ENCODE peak calls at places on chromosomes 11 and 22, in six cellular contexts. C is central memory CD4-positive, alpha-beta T cell; M is neural crest cell; Q is hypothalamus; L is body of pancreas; S is activated T-helper 1 cell treated with anti-CD3 and anti-CD28 coated beads, Interleukin-12 subunit alpha, Interleukin-12 subunit beta, Interleukin-2, Interleukin-4 antibody, amounts not matched to agents 30 ng/mL and 10 ng/mL and 1 ng/mL, durations not matched to agents 14 hours and 24 hours and 36 hours. V is an unnamed sample.

GRCh38 chr11:134231958-134232674 is 7.6 kb downstream of the VPS26B start:
- DNase-seq in Q (no peak), M (no peak), L (no peak), S (no peak), C (no peak), V (no peak)

GRCh38 chr11:121767433-121767832 is 314.7 kb upstream of the SORL1-AS1 start:
- DNase-seq in S (no peak), L (no peak), C (no peak), Q (no peak), M (no peak), V (no peak)

GRCh38 chr11:116595305-116595880 is 177.4 kb downstream of the BUD13 start:
- DNase-seq in M (no peak), S (no peak), Q (no peak), C (no peak), L (no peak), V (no peak)

GRCh38 chr11:30758012-30758411 is 171.9 kb upstream of the MPPED2 start:
- DNase-seq in M (no peak), L (no peak), C (no peak), S (no peak), Q (no peak), V (no peak)

GRCh38 chr11:28999620-29000019 is 891.4 kb downstream of the METTL15 start:
- DNase-seq in C (no peak), S (no peak), Q (no peak), L (no peak), M (no peak), V (no peak)

GRCh38 chr22:49490692-49491091 is 337.0 kb downstream of the BRD1 start:
- DNase-seq in M (no peak), L (no peak), S (no peak), C (no peak), Q (no peak), V (no peak)

GRCh38 chr11:17401316-17401715 is 12.9 kb upstream of the KCNJ11 start:
- DNase-seq in C (no peak), Q (no peak), M (no peak), S (no peak), L (no peak), V (no peak)

GRCh38 chr22:22784249-22785039 is 103.2 kb upstream of the IGLL5 start:
- DNase-seq in C (no peak), M (no peak), S (no peak), Q (no peak), L (no peak), V (no peak)

GRCh38 chr11:12812849-12813248 is 138.6 kb downstream of the TEAD1 start:
- DNase-seq in L (no peak), M (no peak), C (no peak), Q (no peak), S (no peak), V (no peak)

GRCh38 chr22:43537019-43537585 is 125.3 kb downstream of the MPPED1 start:
- DNase-seq in Q (no peak), L (no peak), S (no peak), M (no peak), C (no peak), V (no peak)

GRCh38 chr11:7893792-7894191 is 37.3 kb downstream of the OR10A6 start:
- DNase-seq in M (no peak), Q (no peak), S (no peak), C (no peak), L (peak), V (peak)

GRCh38 chr22:43740587-43741270 is 71.4 kb downstream of the EFCAB6 start:
- DNase-seq in S (no peak), L (no peak), Q (no peak), M (no peak), C (no peak), V (no peak)

GRCh38 chr22:35835267-35835997 is 117.8 kb downstream of the APOL5 start:
- DNase-seq in Q (no peak), S (no peak), L (no peak), C (no peak), M (no peak), V (no peak)

GRCh38 chr11:127675602-127676001 is 675.0 kb upstream of the KIRREL3 start:
- DNase-seq in C (no peak), Q (no peak), M (no peak), L (no peak), S (no peak), V (no peak)

GRCh38 chr11:48043111-48043997 is 63.0 kb downstream of the PTPRJ start:
- DNase-seq in C (no peak), S (no peak), Q (no peak), M (no peak), L (no peak), V (no peak)

GRCh38 chr22:25514436-25514835 is 50.0 kb upstream of the GRK3 start:
- DNase-seq in L (no peak), S (no peak), M (no peak), Q (no peak), C (no peak), V (no peak)

GRCh38 chr11:27201454-27202302 is 161.1 kb downstream of the BBOX1 start:
- DNase-seq in C (no peak), S (no peak), Q (no peak), L (peak), M (no peak), V (peak)

V was measured in lung.